ENCODE peak calls at places on chromosomes 5 and 9, in five cellular contexts. S is posterior vena cava; A is Calu3; C is activated CD4-positive, alpha-beta T cell treated with anti-CD3 and anti-CD28 coated beads for 1 hour; T is EH. I is an unnamed sample.

GRCh38 chr9:85040806-85041575 is 371.5 kb downstream of the NTRK2 start:
- DNase-seq in S (no peak), A (no peak), C (no peak), T (no peak), I (no peak)

GRCh38 chr5:135218486-135218755 is 180.6 kb downstream of the MACROH2A1 start:
- DNase-seq in S (peak; percentile 61), A (no peak), C (no peak), T (no peak), I (no peak)

GRCh38 chr9:30932226-30932625 is 1452.2 kb upstream of the ACO1 start:
- DNase-seq in S (no peak), A (peak; percentile 5), C (no peak), T (no peak), I (no peak)

GRCh38 chr9:113537227-113537810 is 73.8 kb downstream of the RGS3 start:
- DNase-seq in S (no peak), A (no peak), C (no peak), T (no peak), I (no peak)

GRCh38 chr9:20593131-20593530 is 29.2 kb downstream of the MLLT3 start:
- DNase-seq in S (no peak), A (no peak), C (no peak), T (no peak), I (no peak)

GRCh38 chr9:114372971-114373591 is 14.7 kb downstream of the AKNA start:
- DNase-seq in S (peak; percentile 90), A (no peak), C (peak; percentile 62), T (no peak), I (peak; percentile 58)

GRCh38 chr5:1004598-1005361 is 3.8 kb upstream of the NKD2 start:
- DNase-seq in S (peak; percentile 92), A (no peak), C (peak; percentile 25), T (peak; percentile 40), I (peak; percentile 70)

GRCh38 chr9:90975666-90976538 is 174.3 kb downstream of the SYK start:
- DNase-seq in S (no peak), A (no peak), C (no peak), T (no peak), I (no peak)

GRCh38 chr5:1545798-1546355 is 22.1 kb upstream of the LPCAT1 start:
- DNase-seq in S (peak; percentile 36), A (peak; percentile 47), C (no peak), T (no peak), I (no peak)

GRCh38 chr5:95641803-95642220 is 4.8 kb upstream of the RFESD start:
- DNase-seq in S (no peak), A (no peak), C (no peak), T (peak; percentile 72), I (no peak)

GRCh38 chr9:15469406-15469805 is 41.4 kb downstream of the PSIP1 start:
- DNase-seq in S (no peak), A (no peak), C (no peak), T (no peak), I (no peak)

GRCh38 chr5:19880859-19881436 is 107.1 kb downstream of the CDH18 start:
- DNase-seq in S (no peak), A (peak; percentile 4), C (no peak), T (no peak), I (no peak)

GRCh38 chr5:127863161-127863560 is 160.0 kb downstream of the CCDC192 start:
- DNase-seq in S (no peak), A (no peak), C (no peak), T (peak; percentile 47), I (no peak)

GRCh38 chr9:127057970-127058644 is 64.3 kb downstream of the ANGPTL2 start:
- DNase-seq in S (no peak), A (no peak), C (no peak), T (no peak), I (no peak)

GRCh38 chr9:131366745-131367401 is 27.0 kb upstream of the PRRC2B start:
- DNase-seq in S (no peak), A (peak; percentile 40), C (no peak), T (peak; percentile 73), I (no peak)

GRCh38 chr5:122053181-122054109 is 24.6 kb downstream of the LOX start:
- DNase-seq in S (peak; percentile 82), A (no peak), C (no peak), T (no peak), I (no peak)

GRCh38 chr9:130975932-130976841 is 32.8 kb upstream of the LAMC3 start:
- DNase-seq in S (no peak), A (no peak), C (no peak), T (no peak), I (no peak)

GRCh38 chr9:78365979-78366697 is 69.2 kb downstream of the PSAT1 start:
- DNase-seq in S (no peak), A (no peak), C (no peak), T (peak; percentile 49), I (no peak)

GRCh38 chr5:94217216-94217615 is 401.2 kb downstream of the KIAA0825 start:
- DNase-seq in S (no peak), A (no peak), C (no peak), T (peak; percentile 67), I (no peak)

GRCh38 chr5:74762599-74762998 is 4.3 kb downstream of the GFM2 start:
- DNase-seq in S (no peak), A (peak; percentile 54), C (no peak), T (peak; percentile 72), I (no peak)

GRCh38 chr5:14064841-14065240 is 78.3 kb upstream of the TRIO start:
- DNase-seq in S (no peak), A (no peak), C (no peak), T (peak; percentile 82), I (no peak)

GRCh38 chr5:136006767-136007251 is 22.0 kb upstream of the TGFBI start:
- DNase-seq in S (no peak), A (no peak), C (no peak), T (peak; percentile 93), I (peak; percentile 5)

GRCh38 chr5:9691261-9691660 is 61.1 kb upstream of the TAS2R1 start:
- DNase-seq in S (no peak), A (no peak), C (no peak), T (no peak), I (no peak)